ENCODE peak calls at places on chromosomes 12 and 14, in seven cellular contexts. E, I, B, P, X, W and O are unnamed samples.

GRCh38 chr14:22168092-22168955 is 420.7 kb downstream of the DAD1 start:
- DNase-seq in P (no peak), I (no peak), E (peak), W (peak), B (no peak), X (no peak), O (no peak)

GRCh38 chr14:95183532-95184412 is 26.4 kb upstream of the DICER1 start:
- DNase-seq in B (no peak), W (no peak), P (no peak), I (no peak), X (no peak), E (no peak), O (no peak)

GRCh38 chr12:111341426-111342065 is 27.3 kb downstream of the PHETA1 start:
- DNase-seq in W (no peak), I (no peak), E (no peak), B (no peak), X (no peak), P (no peak), O (no peak)

GRCh38 chr12:75854681-75855309 is 176.8 kb downstream of the PHLDA1 start:
- DNase-seq in W (peak), X (no peak), B (no peak), I (no peak), P (no peak), E (no peak), O (no peak)

GRCh38 chr14:29310210-29310609 is 543.6 kb downstream of the FOXG1 start:
- DNase-seq in P (no peak), I (no peak), B (no peak), W (no peak), X (no peak), E (no peak), O (no peak)

GRCh38 chr14:27427796-27428195 is 830.0 kb upstream of the NOVA1 start:
- DNase-seq in I (no peak), B (no peak), X (no peak), P (no peak), W (no peak), E (no peak), O (no peak)

GRCh38 chr12:10801727-10802126 is 700 bp downstream of the TAS2R7 start:
- DNase-seq in W (no peak), E (no peak), B (no peak), I (no peak), X (no peak), P (no peak), O (no peak)

GRCh38 chr12:106227641-106228319 is 20.0 kb downstream of the CKAP4 start:
- DNase-seq in P (peak), E (peak), B (peak), I (peak), W (no peak), X (peak), O (no peak)

GRCh38 chr14:96121660-96122395 is 82.7 kb downstream of the C14orf132 start:
- DNase-seq in B (no peak), E (no peak), P (peak), I (no peak), X (no peak), W (peak), O (no peak)

GRCh38 chr14:76876076-76876475 is 49.9 kb downstream of the LRRC74A start:
- DNase-seq in B (peak), E (peak), X (peak), P (no peak), W (peak), I (no peak), O (peak)

GRCh38 chr14:48725001-48725734 is 861.0 kb downstream of the RPS29 start:
- DNase-seq in E (no peak), X (no peak), W (peak), P (no peak), B (no peak), I (no peak), O (no peak)

GRCh38 chr14:61188196-61188595 is 92.9 kb downstream of the TMEM30B start:
- DNase-seq in I (no peak), X (no peak), B (peak), E (no peak), P (peak), W (no peak), O (peak)

GRCh38 chr12:123741937-123742572 is 20.0 kb upstream of the DNAH10 start:
- DNase-seq in E (no peak), B (no peak), X (no peak), W (no peak), I (no peak), P (peak), O (no peak)

GRCh38 chr12:120599672-120600537 is 18.7 kb upstream of the POP5 start:
- DNase-seq in B (no peak), I (no peak), P (no peak), X (no peak), E (no peak), W (no peak), O (no peak)

GRCh38 chr12:107801150-107801549 is 26.6 kb downstream of the ASCL4 start:
- DNase-seq in B (no peak), E (no peak), I (no peak), P (no peak), X (no peak), W (peak), O (no peak)

GRCh38 chr14:90757452-90757851 is 58.8 kb downstream of the TTC7B start:
- DNase-seq in I (no peak), P (no peak), E (no peak), B (no peak), W (no peak), X (no peak), O (no peak)

GRCh38 chr14:77302926-77303325 is 17.8 kb downstream of the POMT2 start:
- DNase-seq in P (no peak), I (no peak), B (no peak), E (peak), W (peak), X (no peak), O (no peak)

GRCh38 chr12:47353508-47353907 is 273.7 kb upstream of the AMIGO2 start:
- DNase-seq in B (no peak), P (no peak), E (no peak), X (no peak), W (no peak), I (no peak), O (no peak)

GRCh38 chr12:116294464-116295002 is 17.0 kb upstream of the MED13L start:
- DNase-seq in X (no peak), I (no peak), W (no peak), P (no peak), B (no peak), E (no peak), O (no peak)

GRCh38 chr12:43882578-43883178 is 46.8 kb downstream of the TMEM117 start:
- DNase-seq in B (no peak), W (peak), I (no peak), P (no peak), E (peak), X (peak), O (no peak)

GRCh38 chr14:63632932-63633514 is 8.6 kb downstream of the WDR89 start:
- DNase-seq in X (no peak), I (no peak), B (no peak), P (no peak), E (peak), W (peak), O (no peak)

DNA sequence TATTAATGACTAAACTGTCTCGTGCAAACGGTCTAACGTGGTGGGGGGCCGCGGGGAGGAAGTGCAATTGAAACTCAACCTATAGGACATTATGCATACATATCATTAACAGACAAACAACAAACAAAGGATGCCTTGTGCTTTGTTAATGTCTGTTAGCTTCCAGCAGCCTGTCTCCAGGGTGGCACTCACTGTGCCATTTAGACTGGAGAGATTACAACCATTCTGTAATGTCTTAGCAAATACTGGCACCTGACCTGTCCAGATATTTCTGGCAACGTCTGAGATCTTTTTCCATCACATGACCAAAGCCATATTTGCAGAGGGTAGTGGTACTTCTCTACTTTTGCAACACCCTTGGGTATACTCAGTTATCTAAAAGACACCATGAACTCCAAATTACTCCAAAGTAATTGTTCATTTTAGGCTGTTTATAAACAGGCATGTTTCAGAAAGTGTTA is 11.6 kb downstream of the BHLHE41 start:
- DNase-seq in W (no peak), E (no peak), I (no peak), B (no peak), X (no peak), P (no peak), O (no peak)
- H3K4me3 ChIP-seq in W (no peak), E (no peak), I (peak), B (no peak), X (no peak), P (no peak), O (no peak)

GRCh38 chr14:92108345-92109254 is 2.2 kb upstream of the ATXN3 start:
- DNase-seq in W (no peak), B (no peak), E (peak), P (no peak), X (no peak), I (no peak), O (no peak)

GRCh38 chr14:92105845-92106094 is 612 bp downstream of the ATXN3 start:
- DNase-seq in W (no peak), P (peak), B (peak), X (peak), E (peak), I (peak), O (peak)

GRCh38 chr14:92105073-92105844 is 1.1 kb downstream of the ATXN3 start:
- DNase-seq in W (peak), P (no peak), X (no peak), B (no peak), I (no peak), E (no peak), O (no peak)

GRCh38 chr14:92103363-92103762 is 3.0 kb downstream of the ATXN3 start:
- DNase-seq in B (no peak), E (no peak), P (no peak), I (no peak), X (no peak), W (no peak), O (no peak)

DNA sequence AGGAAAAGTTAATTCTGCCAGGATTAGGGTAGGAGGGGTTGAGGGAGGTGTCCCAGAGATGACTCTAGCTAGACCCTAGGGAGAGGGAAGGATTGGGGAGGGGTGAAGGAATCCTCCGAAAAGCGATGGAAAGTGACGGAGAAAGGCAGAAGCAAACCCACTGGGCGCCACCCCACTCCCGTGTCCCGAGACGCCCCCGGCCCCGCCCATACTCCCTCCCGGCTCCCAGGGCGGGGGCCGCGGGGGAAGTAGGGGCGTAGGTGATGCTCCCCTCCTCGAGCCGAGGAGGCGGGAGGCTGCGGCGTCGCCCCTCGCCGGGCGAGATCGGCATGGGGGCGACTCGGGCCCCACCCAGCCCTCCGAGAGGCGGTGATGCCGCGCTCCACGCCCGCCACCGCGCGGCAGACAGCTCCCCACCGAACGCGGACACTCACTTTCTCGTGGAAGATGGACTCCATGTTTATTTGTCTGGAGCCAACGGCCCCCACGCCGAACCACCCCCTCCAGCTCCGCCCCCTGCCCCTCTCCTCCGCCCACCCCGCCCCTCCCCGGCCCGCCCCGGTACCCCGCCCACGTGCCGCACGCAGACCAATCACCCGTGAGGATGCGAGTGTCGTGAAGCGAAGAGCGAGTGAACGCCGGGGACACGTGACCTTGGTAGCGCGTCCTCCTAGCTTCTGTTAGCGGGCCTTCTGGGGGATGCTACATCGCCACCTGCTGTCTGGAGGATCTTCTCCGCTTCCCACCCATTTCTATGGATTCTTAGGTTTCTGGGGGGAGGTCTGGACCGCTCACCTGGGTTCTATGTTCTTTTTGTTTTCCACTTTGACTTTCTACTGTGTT is at the start of gene ATXN3:
- DNase-seq in B (peak), I (peak), X (peak), P (peak), E (peak), W (peak), O (peak)
- TF ChIP-seq POLR2A in B (peak), I (no peak), X (peak), P (peak), E (peak), W (peak), O (peak)

GRCh38 chr12:50568338-50569155 is 63.8 kb downstream of the DIP2B start:
- DNase-seq in P (no peak), E (no peak), I (no peak), B (no peak), W (peak), X (no peak), O (no peak)
- H3K4me3 ChIP-seq in P (no peak), E (no peak), I (no peak), B (no peak), W (no peak), X (no peak), O (no peak)

DNA sequence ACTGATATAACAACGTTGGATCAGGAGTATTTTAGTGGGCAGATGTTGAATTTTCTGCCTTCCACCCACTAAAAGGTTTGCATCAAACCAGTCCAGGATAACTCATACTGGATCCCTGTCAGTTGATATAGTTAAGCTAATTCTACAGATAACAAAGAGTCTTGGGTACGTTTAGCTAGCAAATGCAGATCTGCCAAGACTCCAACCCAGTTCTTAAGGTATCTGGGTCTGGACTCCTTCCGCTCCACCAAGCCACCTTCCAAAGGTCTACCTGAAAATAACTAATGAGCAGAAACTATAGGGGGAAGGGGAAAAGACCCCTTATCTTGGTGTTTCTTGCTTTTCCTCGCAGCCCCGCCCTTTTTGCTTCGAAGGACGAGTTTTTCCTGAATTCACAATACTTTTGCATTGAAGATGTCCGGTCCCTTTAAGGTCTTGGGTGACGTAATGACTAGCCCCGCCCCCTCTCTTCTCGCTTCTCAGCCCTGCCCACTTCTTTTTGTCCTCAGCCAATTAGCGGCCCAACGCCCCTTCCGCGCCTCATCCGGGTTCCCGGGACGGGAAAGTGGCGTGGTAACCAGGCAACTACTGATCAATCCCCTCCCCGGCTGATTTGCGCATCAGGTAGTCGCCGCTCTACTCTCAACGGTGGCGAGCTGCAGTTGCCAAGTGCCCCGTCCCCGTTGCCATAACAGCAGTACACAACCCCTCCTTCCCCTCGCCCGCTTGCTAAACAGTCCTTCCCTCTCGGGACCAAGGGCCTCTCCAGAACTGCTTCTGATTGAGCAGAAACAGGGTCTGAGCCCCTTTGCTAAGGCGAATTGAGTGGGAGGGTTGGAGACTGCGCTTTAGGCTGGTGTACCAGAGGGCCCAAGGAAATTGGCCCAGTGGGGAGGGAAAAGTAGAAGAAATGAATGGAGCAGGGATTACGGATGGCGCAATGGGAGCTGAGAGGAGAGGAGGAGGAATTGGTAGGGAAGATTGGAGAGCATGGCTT is at the start of gene LRRC23:
- DNase-seq in P (peak), B (peak), I (peak), X (peak), E (peak), W (peak), O (peak)
- TF ChIP-seq POLR2A in P (no peak), B (no peak), I (no peak), X (peak), E (peak), W (peak), O (peak)

GRCh38 chr12:68785823-68786222 is 22.2 kb upstream of the MDM2 start:
- DNase-seq in B (no peak), I (no peak), P (no peak), X (no peak), E (peak), W (no peak), O (no peak)
- H3K4me3 ChIP-seq in B (no peak), I (no peak), P (no peak), X (no peak), E (no peak), W (no peak), O (no peak)